ENCODE peak calls at places on chromosomes 2 and 18, in nine cellular contexts. H is lung, X is OCI-LY7, I is GM06990, Z is astrocyte of the spinal cord, C is prostate gland, K is stomach, D is spleen, L is heart right ventricle. E is an unnamed sample.
A peak's percentile ranks its signal among the peaks of the same experiment; 100 is the strongest.

GRCh38 chr2:240459401-240460242 is 24.2 kb downstream of the GPC1 start:
- DNase-seq in Z (no peak), L (no peak), X (no peak), I (no peak), D (peak; percentile 72), H (no peak), K (no peak), C (no peak), E (no peak)

GRCh38 chr2:62467475-62468321 is 38.3 kb downstream of the TMEM17 start:
- DNase-seq in L (no peak), X (no peak), C (no peak), H (peak; percentile 39), K (no peak), I (no peak), Z (peak; percentile 81), D (no peak), E (no peak)

GRCh38 chr2:201137505-201138400 is 21.8 kb downstream of the CFLAR start:
- DNase-seq in H (no peak), D (peak; percentile 70), I (no peak), Z (no peak), K (no peak), C (no peak), L (no peak), X (no peak), E (no peak)

GRCh38 chr2:219406861-219407230 is 11.3 kb upstream of the DES start:
- DNase-seq in H (no peak), D (no peak), Z (peak; percentile 84), X (no peak), K (no peak), C (no peak), I (no peak), L (peak; percentile 82), E (no peak)

GRCh38 chr18:24500766-24501165 is 40.3 kb downstream of the HRH4 start:
- DNase-seq in K (no peak), L (no peak), X (no peak), C (no peak), Z (no peak), I (no peak), H (no peak), D (no peak), E (no peak)

GRCh38 chr2:97663626-97663961 is 250 bp downstream of the ACTR1B start:
- DNase-seq in K (no peak), Z (no peak), X (no peak), I (no peak), D (no peak), L (no peak), C (no peak), H (no peak), E (no peak)

GRCh38 chr2:1750935-1751767 is 6.8 kb upstream of the PXDN start:
- DNase-seq in I (no peak), K (peak; percentile 50), X (peak; percentile 16), D (peak; percentile 80), C (peak; percentile 74), Z (peak; percentile 88), H (peak; percentile 73), L (peak; percentile 67), E (peak; percentile 30)

GRCh38 chr2:168317282-168317681 is 69.9 kb upstream of the STK39 start:
- DNase-seq in X (no peak), D (no peak), I (no peak), H (no peak), Z (no peak), K (no peak), C (no peak), L (no peak), E (no peak)

GRCh38 chr2:26735096-26735495 is 29.0 kb upstream of the SLC35F6 start:
- DNase-seq in H (no peak), L (peak; percentile 37), K (no peak), D (peak; percentile 50), Z (peak; percentile 79), I (no peak), X (no peak), C (no peak), E (no peak)

GRCh38 chr18:33495278-33495677 is 54.8 kb upstream of the CCDC178 start:
- DNase-seq in L (no peak), Z (peak; percentile 64), I (no peak), X (peak; percentile 10), H (no peak), K (no peak), D (no peak), C (no peak), E (peak; percentile 2)

GRCh38 chr2:14633451-14634211 is 1.1 kb downstream of the LRATD1 start:
- DNase-seq in K (no peak), L (no peak), I (no peak), H (peak; percentile 29), Z (no peak), D (no peak), C (peak; percentile 6), X (no peak), E (no peak)

GRCh38 chr2:235106874-235107639 is 155.2 kb downstream of the SH3BP4 start:
- DNase-seq in D (no peak), H (peak; percentile 45), L (peak; percentile 69), Z (peak; percentile 76), X (peak; percentile 54), K (peak; percentile 69), I (no peak), C (peak; percentile 64), E (no peak)

GRCh38 chr2:16228471-16228870 is 288.1 kb downstream of the MYCN start:
- DNase-seq in I (no peak), Z (no peak), D (no peak), L (no peak), C (no peak), K (no peak), H (no peak), X (no peak), E (no peak)

GRCh38 chr2:229780856-229781773 is 66.8 kb upstream of the DNER start:
- DNase-seq in L (no peak), K (no peak), I (no peak), D (no peak), X (peak; percentile 53), C (no peak), H (no peak), Z (peak; percentile 63), E (no peak)

GRCh38 chr2:229783108-229783721 is 68.9 kb upstream of the DNER start:
- DNase-seq in H (no peak), K (no peak), L (no peak), Z (no peak), D (no peak), C (no peak), I (no peak), X (no peak), E (no peak)

GRCh38 chr2:229779650-229780049 is 65.3 kb upstream of the DNER start:
- DNase-seq in I (no peak), Z (no peak), H (no peak), L (no peak), X (no peak), C (peak; percentile 21), K (no peak), D (no peak), E (no peak)

DNA sequence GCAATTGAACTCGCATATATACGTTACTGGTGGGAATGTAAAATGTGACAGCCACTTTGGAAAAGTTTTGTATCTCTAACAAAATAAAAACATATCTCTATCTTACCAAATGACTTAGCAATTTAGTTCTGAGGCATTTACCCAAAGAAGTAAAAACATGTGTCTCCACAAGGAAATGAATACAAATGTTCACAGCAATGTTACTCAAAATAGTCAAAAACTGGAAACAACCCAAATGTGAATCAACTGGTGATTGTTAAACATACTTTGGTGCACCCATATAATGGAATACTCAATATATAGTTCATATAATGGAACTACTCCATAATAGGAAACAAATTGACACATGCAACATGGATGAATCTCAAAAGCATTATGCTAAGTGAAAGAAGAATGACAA is 70.4 kb upstream of the DNER start:
- DNase-seq in X (no peak), H (no peak), L (no peak), C (no peak), I (no peak), K (no peak), Z (no peak), D (no peak), E (no peak)
- H3K4me3 ChIP-seq in X (no peak overlapping the region), H (no peak overlapping the region), L (no peak overlapping the region), C (no peak overlapping the region), I (no peak overlapping the region), K (no peak overlapping the region), Z (no peak overlapping the region), D (no peak overlapping the region), E (no peak overlapping the region)

DNA sequence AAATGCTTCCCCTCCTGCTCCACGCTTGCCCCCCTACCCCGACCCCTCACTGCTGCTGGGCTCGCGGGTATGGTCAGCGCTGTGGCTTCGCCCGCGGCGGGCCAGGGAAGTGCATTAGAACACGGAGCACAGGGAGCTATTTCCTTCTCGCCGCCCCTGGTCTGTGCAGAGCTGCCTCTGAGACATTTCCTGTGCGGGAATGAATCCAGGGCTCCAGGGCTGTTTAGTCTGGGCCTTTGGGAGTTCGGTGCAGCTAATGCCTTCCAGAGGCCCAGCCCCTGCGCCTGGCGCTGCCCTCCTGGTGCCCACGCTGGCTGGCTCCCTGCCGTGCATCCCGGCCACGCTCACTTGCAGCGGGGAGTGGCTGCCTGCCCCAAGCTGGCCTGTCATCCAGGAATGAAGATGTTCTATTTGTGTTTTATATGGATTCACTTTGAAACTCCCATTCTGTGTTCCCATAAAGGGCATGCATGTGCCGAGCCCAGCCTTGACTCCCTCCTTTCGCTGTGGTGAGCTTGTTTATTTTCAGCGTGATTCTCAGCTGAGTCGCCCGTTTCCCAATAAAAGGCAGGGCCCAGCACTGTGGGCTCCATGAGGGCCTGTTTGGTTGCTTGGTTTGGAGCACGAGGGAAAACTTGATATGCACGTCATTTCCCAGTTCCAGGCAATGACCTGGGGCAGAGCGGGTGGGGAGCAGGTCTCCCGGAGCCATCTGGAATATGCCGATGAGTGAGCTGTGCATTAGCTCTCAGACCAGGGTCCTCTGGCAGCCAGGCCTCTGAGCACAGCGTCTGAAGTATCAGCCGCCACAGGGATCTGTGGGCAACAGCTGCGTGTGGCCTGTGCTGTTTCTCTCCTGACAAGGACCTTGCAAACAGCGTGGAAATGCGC is 42.7 kb downstream of the SH3RF3 start:
- DNase-seq in Z (peak; percentile 98), H (peak; percentile 41), I (no peak), D (no peak), X (no peak), L (peak; percentile 66), C (peak; percentile 45), K (peak; percentile 36), E (no peak)
- TF ChIP-seq CTCF in Z (peak; percentile 33), H (no peak), I (no peak), D (peak; percentile 21), X (no peak), L (peak; percentile 34), C (no peak), K (no peak), E (no peak)

DNA sequence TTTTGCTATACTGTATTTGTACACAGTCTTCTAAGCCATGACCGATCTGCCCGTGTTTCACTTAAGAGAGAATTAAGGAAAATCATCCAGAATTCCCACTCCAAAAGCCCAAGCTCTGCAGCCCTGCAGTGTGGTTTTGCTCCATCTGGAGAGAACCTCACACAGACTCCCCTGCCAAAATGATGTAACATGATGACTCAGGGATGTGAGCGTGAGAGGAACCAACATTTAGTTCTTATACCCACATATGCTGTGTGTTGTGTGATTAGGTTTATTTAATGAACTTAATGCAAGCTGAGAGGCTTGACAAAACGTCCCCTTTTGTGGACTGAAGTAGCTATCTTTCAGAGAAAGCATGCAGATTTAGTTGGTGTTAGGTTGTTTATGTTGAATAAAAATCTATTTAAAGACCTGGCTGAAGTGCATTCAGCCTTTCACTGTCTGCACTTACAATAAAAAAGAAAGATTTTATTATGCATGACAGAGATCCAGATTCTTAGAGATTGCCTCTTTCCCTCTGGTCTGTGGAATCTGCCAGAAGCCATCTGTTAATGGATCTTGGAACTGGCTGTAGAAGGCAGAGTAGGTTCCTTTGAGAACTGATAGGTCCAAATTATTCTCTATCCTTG is 6.3 kb downstream of the RAB12 start:
- DNase-seq in Z (peak; percentile 93), K (no peak), I (no peak), L (peak; percentile 51), H (no peak), X (no peak), C (peak; percentile 38), D (no peak), E (peak; percentile 80)
- H3K4me3 ChIP-seq in Z (no peak overlapping the region), K (no peak overlapping the region), I (no peak overlapping the region), L (no peak overlapping the region), H (no peak overlapping the region), X (no peak overlapping the region), C (no peak overlapping the region), D (no peak overlapping the region), E (no peak overlapping the region)

GRCh38 chr2:227774011-227774624 is 28.4 kb downstream of the SCYGR8 start:
- DNase-seq in K (no peak), C (no peak), Z (no peak), L (no peak), H (no peak), X (no peak), D (no peak), I (no peak), E (no peak)
- TF ChIP-seq CTCF in K (no peak), C (no peak), Z (no peak), L (no peak), H (no peak), X (peak; percentile 55), D (no peak), I (peak; percentile 61), E (no peak)

E was measured in LNCaP clone FGC.